ENCODE peak calls at places on chromosomes 11 and 22, in nine cellular contexts. O, X, E, R, U, I, V, N and P are unnamed samples.

GRCh38 chr22:47106806-47107205 is 344.4 kb downstream of the TBC1D22A start:
- DNase-seq in X (no peak), I (no peak), E (no peak), N (no peak), V (no peak), U (no peak), O (no peak), R (no peak), P (no peak)

GRCh38 chr11:58582437-58582836 is 3.6 kb downstream of the ZFP91 start:
- DNase-seq in E (no peak), V (no peak), O (no peak), R (no peak), I (no peak), N (no peak), U (no peak), X (no peak), P (no peak)

GRCh38 chr11:116499396-116500001 is 273.3 kb downstream of the BUD13 start:
- DNase-seq in V (peak; percentile 80), N (peak; percentile 68), R (peak; percentile 70), E (peak; percentile 41), X (peak; percentile 34), O (no peak), U (peak; percentile 34), I (peak; percentile 62), P (peak; percentile 77)

GRCh38 chr11:122308286-122308685 is 192.3 kb upstream of the BLID start:
- DNase-seq in I (no peak), N (no peak), O (no peak), V (no peak), E (no peak), X (no peak), R (no peak), U (no peak), P (no peak)

GRCh38 chr22:38572065-38572464 is 2.1 kb upstream of the DMC1 start:
- DNase-seq in O (peak; percentile 66), N (peak; percentile 79), V (no peak), X (peak; percentile 42), R (peak; percentile 41), I (no peak), U (peak; percentile 33), E (peak; percentile 74), P (no peak)

GRCh38 chr11:64870176-64870892 is 8.1 kb downstream of the EHD1 start:
- DNase-seq in I (no peak), U (peak; percentile 69), R (no peak), X (peak; percentile 81), V (no peak), E (peak; percentile 69), N (peak; percentile 80), O (peak; percentile 31), P (peak; percentile 40)

GRCh38 chr11:62138630-62139425 is 15.0 kb downstream of the INCENP start:
- DNase-seq in N (no peak), X (no peak), V (no peak), O (no peak), E (no peak), U (no peak), R (no peak), I (no peak), P (no peak)

GRCh38 chr11:45400594-45400993 is 114.5 kb upstream of the SYT13 start:
- DNase-seq in O (no peak), V (no peak), U (no peak), N (peak; percentile 52), R (no peak), X (peak; percentile 86), E (peak; percentile 70), I (no peak), P (no peak)

GRCh38 chr22:29225422-29226090 is 19.9 kb downstream of the EMID1 start:
- DNase-seq in N (no peak), I (no peak), V (peak; percentile 84), X (peak; percentile 5), E (peak; percentile 22), O (no peak), R (peak; percentile 50), U (no peak), P (no peak)

GRCh38 chr22:39240841-39241631 is 3.7 kb downstream of the PDGFB start:
- DNase-seq in U (peak; percentile 93), X (no peak), R (no peak), E (no peak), V (peak; percentile 80), O (peak; percentile 76), N (no peak), I (peak; percentile 81), P (no peak)

DNA sequence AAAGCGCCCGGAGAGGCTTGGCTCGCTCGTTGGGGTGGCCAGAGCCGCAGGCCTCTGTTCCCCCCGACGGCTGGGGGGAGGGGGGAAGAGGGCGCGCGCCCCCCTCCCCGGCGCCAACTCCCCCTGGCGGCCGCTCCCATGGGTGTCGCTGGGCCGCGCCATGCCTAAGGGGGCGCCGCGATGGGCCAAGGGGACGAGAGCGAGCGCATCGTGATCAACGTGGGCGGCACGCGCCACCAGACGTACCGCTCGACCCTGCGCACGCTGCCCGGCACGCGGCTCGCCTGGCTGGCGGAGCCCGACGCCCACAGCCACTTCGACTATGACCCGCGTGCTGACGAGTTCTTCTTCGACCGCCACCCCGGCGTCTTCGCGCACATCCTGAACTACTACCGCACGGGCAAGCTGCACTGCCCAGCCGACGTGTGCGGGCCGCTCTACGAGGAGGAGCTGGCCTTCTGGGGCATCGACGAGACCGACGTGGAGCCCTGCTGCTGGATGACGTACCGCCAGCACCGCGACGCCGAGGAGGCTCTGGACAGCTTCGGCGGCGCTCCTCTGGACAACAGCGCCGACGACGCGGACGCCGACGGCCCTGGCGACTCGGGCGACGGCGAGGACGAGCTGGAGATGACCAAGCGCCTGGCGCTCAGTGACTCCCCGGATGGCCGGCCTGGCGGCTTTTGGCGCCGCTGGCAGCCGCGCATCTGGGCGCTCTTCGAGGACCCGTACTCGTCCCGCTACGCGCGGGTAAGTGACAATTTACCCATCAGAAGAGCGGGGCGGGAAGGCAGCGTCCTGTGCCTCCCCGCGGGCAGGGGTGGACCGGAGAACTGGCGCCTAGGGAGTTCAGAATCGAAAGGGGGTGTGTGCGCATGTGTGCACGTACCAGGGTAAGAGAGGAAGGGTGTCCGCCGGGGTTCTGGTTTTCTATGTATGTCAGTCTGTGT is 1.5 kb downstream of the KCNC1 start:
- DNase-seq in I (no peak), O (no peak), X (no peak), U (no peak), N (no peak), E (no peak), R (no peak), V (no peak), P (no peak)
- TF ChIP-seq CTCF in I (no peak), O (no peak), X (peak; percentile 26), U (no peak), N (no peak), E (no peak), R (no peak), V (no peak), P (peak; percentile 50)

DNA sequence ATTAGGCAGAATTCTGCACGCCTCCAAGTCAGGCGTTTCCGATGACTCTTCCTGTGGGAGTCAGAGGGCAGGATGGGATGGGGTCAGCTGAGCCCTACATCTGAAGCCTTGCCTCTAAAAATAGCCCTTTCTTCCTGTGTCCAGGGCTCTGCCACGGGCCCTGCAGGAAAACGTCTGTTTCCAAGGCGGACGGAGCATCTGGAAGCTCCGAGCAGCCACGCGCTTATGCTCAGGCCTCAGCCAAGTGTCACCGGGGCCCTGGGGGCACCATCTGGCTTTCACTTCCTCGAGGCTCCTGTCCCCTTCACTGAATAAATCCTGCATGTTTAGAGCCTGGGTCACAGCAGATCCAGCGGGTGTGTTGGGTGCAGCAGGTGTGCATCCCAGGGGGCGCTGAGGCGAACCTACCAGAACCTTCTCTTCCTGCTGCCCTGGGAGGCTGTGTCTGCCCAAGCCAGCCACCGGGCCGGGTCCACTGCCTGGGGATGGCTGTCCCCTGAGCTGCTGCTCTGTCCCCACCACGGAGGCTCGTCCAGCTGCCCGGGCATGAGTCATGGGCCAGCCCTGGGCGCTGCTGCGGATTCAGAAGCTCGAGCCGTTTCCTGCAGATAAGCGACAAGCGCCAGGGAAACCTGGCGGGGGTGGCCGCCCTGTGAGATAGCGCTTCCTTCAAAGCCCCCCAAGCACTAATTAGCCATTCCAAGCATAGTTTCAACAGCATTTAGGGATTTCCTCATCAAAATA is 32.0 kb upstream of the LINC01488 start:
- DNase-seq in I (no peak), X (peak; percentile 57), E (peak; percentile 50), O (no peak), U (peak; percentile 55), R (peak; percentile 85), V (peak; percentile 90), N (peak; percentile 15), P (no peak)
- TF ChIP-seq CTCF in I (no peak), X (no peak), E (no peak), O (no peak), U (no peak), R (no peak), V (no peak), N (no peak), P (no peak)

GRCh38 chr11:44031549-44031948 is 16.2 kb upstream of the ACCSL start:
- DNase-seq in O (no peak), E (no peak), X (no peak), R (no peak), U (no peak), N (no peak), V (no peak), I (no peak), P (no peak)

GRCh38 chr11:44032304-44033085 is 15.3 kb upstream of the ACCSL start:
- DNase-seq in E (peak; percentile 43), I (no peak), O (peak; percentile 26), V (peak; percentile 77), R (peak; percentile 71), N (peak; percentile 80), X (peak; percentile 87), U (no peak), P (no peak)

GRCh38 chr11:44029507-44029845 is 18.3 kb upstream of the ACCSL start:
- DNase-seq in V (no peak), N (no peak), X (no peak), U (no peak), E (no peak), I (no peak), R (no peak), O (no peak), P (no peak)

GRCh38 chr11:44030276-44030932 is 17.4 kb upstream of the ACCSL start:
- DNase-seq in E (peak; percentile 96), V (peak; percentile 68), X (peak; percentile 88), N (peak; percentile 94), O (peak; percentile 27), R (peak; percentile 70), U (no peak), I (no peak), P (no peak)

GRCh38 chr11:44030996-44031395 is 16.8 kb upstream of the ACCSL start:
- DNase-seq in X (no peak), U (no peak), N (no peak), E (no peak), O (no peak), I (no peak), R (no peak), V (no peak), P (no peak)
- TF ChIP-seq CTCF in X (no peak), U (no peak), N (no peak), E (no peak), O (no peak), I (no peak), R (no peak), V (no peak), P (no peak)

DNA sequence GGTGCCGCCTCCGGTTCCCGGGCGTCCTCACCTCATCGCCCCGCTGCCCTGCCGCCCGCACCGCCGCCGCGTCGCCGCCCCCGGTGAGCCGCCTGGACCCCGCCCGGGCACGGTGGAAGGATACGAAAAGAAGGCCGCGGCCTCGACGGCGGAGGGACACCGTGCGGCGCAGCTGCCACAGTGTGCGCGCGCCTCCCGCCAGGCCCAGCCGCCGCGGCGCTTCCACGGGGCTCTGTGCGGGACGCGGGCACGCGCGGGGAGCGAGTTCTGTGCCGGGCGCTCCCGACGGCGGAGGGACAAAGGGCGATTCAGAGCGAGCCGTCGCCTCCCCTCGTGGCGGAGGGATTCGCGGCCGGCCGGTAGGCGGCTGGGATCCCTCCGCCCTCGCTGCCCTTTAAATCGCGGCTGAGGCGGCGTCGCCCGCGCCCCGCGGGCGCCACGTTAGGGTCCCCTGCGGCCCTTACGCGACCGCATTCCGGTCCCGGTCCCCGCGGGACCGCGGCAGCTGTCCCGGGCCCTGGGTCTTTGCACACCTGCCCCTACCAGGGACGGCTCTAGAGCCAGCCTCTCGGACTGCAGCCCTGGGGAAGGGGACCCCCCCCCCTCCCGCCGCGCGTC is 568 bp upstream of the KMT5B start:
- DNase-seq in E (peak; percentile 96), I (peak; percentile 91), U (peak; percentile 83), V (peak; percentile 94), O (peak; percentile 96), X (peak; percentile 98), R (peak; percentile 90), N (peak; percentile 93), P (peak; percentile 81)
- TF ChIP-seq CTCF in E (no peak), I (no peak), U (peak; percentile 14), V (no peak), O (no peak), X (no peak), R (no peak), N (peak; percentile 2), P (no peak)